ENCODE peak calls at places on chromosomes 7 and 10, in four cellular contexts. B is transverse colon, K is H1, R is HCT116. W is an unnamed sample.

GRCh38 chr10:126908729-126909526 is 3.7 kb downstream of the DOCK1 start:
- DNase-seq in K (no peak), R (no peak), B (no peak), W (no peak)

GRCh38 chr10:130802301-130802700 is 509.2 kb downstream of the TCERG1L start:
- DNase-seq in R (no peak), B (no peak), K (no peak), W (no peak)

GRCh38 chr10:11197854-11198253 is 180.2 kb downstream of the CELF2 start:
- DNase-seq in B (no peak), K (no peak), R (no peak), W (no peak)

GRCh38 chr10:22609719-22610118 is 104.7 kb downstream of the PIP4K2A start:
- DNase-seq in K (no peak), B (no peak), R (no peak), W (no peak)

GRCh38 chr7:132045002-132045401 is 488.6 kb upstream of the PODXL start:
- DNase-seq in B (no peak), K (peak; percentile 20), R (no peak), W (no peak)

GRCh38 chr10:78450807-78451485 is 417.3 kb downstream of the RPS24 start:
- DNase-seq in R (no peak), K (no peak), B (no peak), W (no peak)

GRCh38 chr7:18198868-18199267 is 171.2 kb upstream of the PRPS1L1 start:
- DNase-seq in R (no peak), B (no peak), K (no peak), W (no peak)

GRCh38 chr10:28796606-28797512 is 119.5 kb downstream of the BAMBI start:
- DNase-seq in B (peak; percentile 24), K (no peak), R (no peak), W (no peak)

GRCh38 chr7:101575168-101575567 is 53.9 kb downstream of the MYL10 start:
- DNase-seq in B (no peak), R (no peak), K (no peak), W (no peak)

GRCh38 chr7:12650080-12650479 is 37.4 kb upstream of the ARL4A start:
- DNase-seq in R (no peak), K (no peak), B (no peak), W (no peak)

GRCh38 chr7:150838965-150839650 is 13.2 kb upstream of the AOC1 start:
- DNase-seq in B (no peak), K (no peak), R (no peak), W (no peak)

GRCh38 chr7:105896407-105896842 is 20.0 kb upstream of the ATXN7L1 start:
- DNase-seq in R (no peak), B (peak; percentile 59), K (no peak), W (no peak)

GRCh38 chr7:11540271-11540761 is 291.7 kb downstream of the THSD7A start:
- DNase-seq in R (peak; percentile 18), K (no peak), B (no peak), W (no peak)

GRCh38 chr10:130018253-130018652 is 54.2 kb upstream of the EBF3 start:
- DNase-seq in R (no peak), B (no peak), K (no peak), W (no peak)

GRCh38 chr10:3045471-3046209 is 21.7 kb upstream of the PFKP start:
- DNase-seq in R (no peak), B (peak; percentile 37), K (peak; percentile 63), W (no peak)

GRCh38 chr10:24912214-24912613 is 40.2 kb downstream of the PRTFDC1 start:
- DNase-seq in R (no peak), K (no peak), B (no peak), W (no peak)

GRCh38 chr10:80158598-80159127 is 26.1 kb downstream of the PLAC9 start:
- DNase-seq in B (peak; percentile 67), R (peak; percentile 82), K (no peak), W (no peak)

GRCh38 chr7:104627516-104627915 is 299.1 kb downstream of the LHFPL3 start:
- DNase-seq in B (no peak), R (no peak), K (peak; percentile 58), W (no peak)

GRCh38 chr10:51397244-51397643 is 302.2 kb downstream of the CSTF2T start:
- DNase-seq in K (no peak), R (no peak), B (peak; percentile 16), W (no peak)

GRCh38 chr10:89283174-89283987 is 18.5 kb upstream of the IFIT2 start:
- DNase-seq in B (no peak), K (no peak), R (no peak), W (no peak)

GRCh38 chr10:70508912-70509366 is 30.4 kb downstream of the PALD1 start:
- DNase-seq in R (no peak), K (peak; percentile 60), B (peak; percentile 50), W (no peak)

GRCh38 chr7:86976958-86977357 is 82.5 kb downstream of the ELAPOR2 start:
- DNase-seq in K (no peak), B (no peak), R (no peak), W (no peak)

GRCh38 chr10:69340695-69341094 is 62.4 kb downstream of the HK1 start:
- DNase-seq in K (no peak), B (no peak), R (no peak), W (no peak)

GRCh38 chr10:29712108-29712507 is 77.3 kb upstream of the SVIL start:
- DNase-seq in R (no peak), K (no peak), B (no peak), W (no peak)

GRCh38 chr7:122303971-122304603 is 463 bp downstream of the FEZF1 start:
- DNase-seq in K (peak; percentile 84), B (no peak), R (no peak), W (no peak)

GRCh38 chr10:7374795-7375194 is 36.0 kb downstream of the SFMBT2 start:
- DNase-seq in R (no peak), B (no peak), K (no peak), W (no peak)

GRCh38 chr10:3452234-3452633 is 279.7 kb upstream of the PITRM1 start:
- DNase-seq in B (no peak), R (no peak), K (no peak), W (no peak)

GRCh38 chr10:42996588-42996987 is 80.3 kb upstream of the RET start:
- DNase-seq in R (no peak), B (no peak), K (no peak), W (peak; percentile 5)

DNA sequence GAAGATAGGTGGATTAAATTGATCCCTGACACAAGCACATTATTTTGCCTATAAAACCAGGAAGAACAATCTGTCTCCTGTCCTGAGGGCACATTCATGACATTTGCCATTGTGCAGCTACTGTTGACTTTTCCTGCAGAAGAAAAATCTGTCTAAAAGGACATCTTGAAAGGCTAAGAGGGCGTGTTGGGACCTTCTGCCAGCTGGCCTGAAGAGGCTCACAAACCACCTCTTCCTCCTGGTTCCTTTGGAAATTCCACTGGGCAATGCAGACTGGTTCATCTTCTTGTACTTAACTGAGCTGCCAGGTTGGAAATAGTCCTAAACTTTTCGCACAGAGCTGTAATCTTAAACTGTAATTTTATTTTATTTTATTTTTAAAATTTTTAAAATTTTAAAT is 35.7 kb upstream of the PIP start:
- DNase-seq in K (no peak), B (no peak), R (no peak), W (no peak)
- TF ChIP-seq POLR2AphosphoS5 in K (no peak), B (no peak), R (no peak), W (no peak)

DNA sequence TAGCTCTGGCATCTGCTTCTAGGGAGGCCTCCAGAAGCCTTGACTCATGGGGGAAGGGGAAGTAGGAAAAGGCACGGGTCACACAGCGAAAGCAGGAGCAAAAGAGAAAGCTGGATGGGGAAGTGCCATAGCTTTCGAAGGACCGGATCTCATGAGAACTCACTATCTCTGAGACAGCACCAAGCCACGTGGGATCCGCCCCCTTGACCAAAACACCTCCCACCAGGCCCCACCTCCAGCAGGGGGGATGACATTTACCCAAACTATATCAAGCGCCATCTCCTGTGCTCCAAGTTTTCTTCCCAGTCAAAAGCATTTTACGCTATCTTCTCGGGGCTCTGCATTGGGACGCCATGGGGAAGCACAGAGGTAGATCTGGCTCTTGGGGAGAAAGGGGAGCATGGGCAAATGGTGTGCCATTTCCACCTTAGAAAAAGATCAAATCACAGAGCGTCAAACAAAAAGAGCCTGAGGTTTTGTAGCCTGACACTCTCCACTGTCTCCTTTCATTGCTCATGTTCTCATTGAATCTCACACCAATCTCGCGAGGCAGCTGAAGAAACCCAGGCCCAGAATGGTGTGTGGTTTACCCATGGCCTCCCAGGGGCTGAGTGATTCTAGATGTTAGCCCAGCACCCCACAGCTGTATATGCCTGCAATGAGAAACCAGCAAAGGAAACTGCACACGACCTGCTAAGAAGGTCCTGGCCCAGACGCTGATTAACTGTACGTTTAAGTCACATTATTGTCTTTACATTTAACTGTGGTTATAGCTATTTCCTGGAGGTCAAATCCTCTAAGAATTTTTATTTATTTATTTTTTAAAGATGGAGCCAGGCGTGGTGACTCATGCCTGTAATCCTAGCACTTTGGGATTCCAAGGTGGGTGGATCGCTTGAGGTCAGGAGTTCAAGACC is 8.1 kb upstream of the OLAH start:
- DNase-seq in B (peak; percentile 16), K (no peak), R (no peak), W (no peak)
- TF ChIP-seq POLR2AphosphoS5 in B (no peak), K (no peak), R (no peak), W (no peak)

GRCh38 chr10:127939786-127940330 is 33.0 kb downstream of the PTPRE start:
- DNase-seq in K (no peak), B (no peak), R (no peak), W (no peak)
- TF ChIP-seq POLR2AphosphoS5 in K (no peak), B (no peak), R (no peak), W (no peak)

DNA sequence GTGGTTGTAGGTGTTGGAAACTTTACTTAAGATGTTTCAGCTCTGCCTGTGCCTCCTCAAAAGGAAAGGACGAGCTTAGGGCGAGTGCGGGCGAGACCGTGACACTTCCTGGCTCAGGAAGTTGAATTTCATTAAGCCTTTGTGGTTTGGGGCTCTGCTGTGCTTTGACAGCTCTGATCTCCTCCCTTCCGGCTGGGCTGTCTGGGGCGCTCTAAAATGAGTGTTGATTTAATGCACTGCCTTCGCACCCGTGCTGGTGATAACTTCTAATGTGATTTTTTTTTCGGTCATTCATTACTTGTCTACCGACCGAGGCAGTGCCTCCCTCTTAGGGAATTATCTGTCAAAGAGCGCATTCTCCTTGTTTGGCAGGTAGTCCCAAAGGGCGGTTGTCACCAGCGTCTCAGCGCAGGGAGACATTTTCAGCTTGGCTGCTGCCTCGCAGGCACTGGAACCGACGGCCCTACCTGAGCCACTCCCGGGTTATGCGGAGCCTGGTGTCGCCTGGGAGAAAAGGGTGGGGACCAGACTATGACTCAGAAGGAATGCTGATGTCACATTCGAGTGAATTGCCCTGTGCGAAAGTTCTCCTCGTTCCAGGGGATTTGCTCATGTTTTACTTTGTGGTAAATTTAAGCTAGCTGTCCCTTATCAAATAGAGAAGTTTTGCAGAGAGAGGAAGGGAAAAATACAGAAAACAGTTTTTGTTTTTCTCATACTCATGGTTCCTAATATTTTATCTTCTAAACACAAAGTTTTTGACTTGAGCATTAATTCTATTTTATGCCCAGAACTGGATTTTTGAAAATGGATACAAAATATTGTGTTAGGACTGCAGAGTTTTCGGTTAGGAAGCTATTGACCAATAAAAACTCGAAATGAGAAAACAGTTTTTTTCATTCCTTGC is 920 bp downstream of the TES start:
- DNase-seq in B (peak; percentile 92), K (peak; percentile 61), R (peak; percentile 93), W (peak; percentile 28)
- TF ChIP-seq POLR2AphosphoS5 in B (peak; percentile 99), K (no peak), R (peak; percentile 97), W (peak; percentile 45)

DNA sequence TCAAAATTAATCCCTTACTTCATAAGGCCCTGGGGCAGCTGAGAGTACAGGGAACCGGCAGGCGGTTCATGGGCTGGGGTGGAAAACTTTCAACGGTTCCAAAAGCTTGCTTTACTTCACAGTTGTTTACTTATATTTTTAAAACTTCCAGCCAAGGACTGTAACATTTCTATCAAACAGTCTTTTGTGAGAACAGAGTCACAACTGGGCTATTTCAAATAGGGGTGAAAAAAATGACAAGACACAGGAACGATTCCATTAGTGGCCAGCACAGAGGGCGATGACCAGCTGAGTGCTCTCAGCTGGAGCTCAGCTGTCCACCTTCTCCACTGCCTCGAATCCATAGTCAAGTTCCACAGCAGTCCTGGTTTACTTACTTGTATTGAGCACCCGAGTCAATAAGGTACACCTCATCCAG is 48.2 kb downstream of the XPNPEP1 start:
- DNase-seq in K (no peak), B (no peak), R (no peak), W (no peak)
- TF ChIP-seq POLR2AphosphoS5 in K (no peak), B (peak; percentile 59), R (no peak), W (no peak)